ENCODE peak calls at places on chromosomes 13 and 19, in six cellular contexts. K is A549, P is IMR-90, X is GM12878, B is K562, M is HepG2. E is an unnamed sample.

GRCh38 chr19:48632692-48633147 is 4.5 kb downstream of the DBP start:
- DNase-seq in P (peak), K (no peak), M (no peak), B (peak), X (no peak), E (no peak)

GRCh38 chr13:48156466-48156865 is 61.6 kb upstream of the MED4 start:
- DNase-seq in K (no peak), X (no peak), B (peak), M (no peak), P (no peak), E (no peak)

GRCh38 chr19:38070573-38070972 is 153.4 kb downstream of the DPF1 start:
- DNase-seq in K (peak), B (peak), P (peak), X (no peak), M (no peak), E (no peak)

GRCh38 chr13:112760440-112760839 is 70.6 kb downstream of the ATP11A start:
- DNase-seq in X (no peak), K (no peak), M (no peak), B (no peak), P (peak), E (no peak)

GRCh38 chr13:23615677-23616076 is 45.5 kb downstream of the TNFRSF19 start:
- DNase-seq in P (no peak), M (peak), B (no peak), K (no peak), X (no peak), E (no peak)

GRCh38 chr13:110108348-110109139 is 198.4 kb downstream of the COL4A1 start:
- DNase-seq in P (peak), M (peak), X (no peak), B (peak), K (peak), E (peak)

GRCh38 chr19:54462713-54463530 is 656 bp downstream of the LENG9 start:
- DNase-seq in B (no peak), X (no peak), P (peak), M (peak), K (peak), E (no peak)

GRCh38 chr13:54950546-54950945 is 1921.9 kb downstream of the OLFM4 start:
- DNase-seq in K (no peak), P (no peak), B (no peak), X (no peak), M (no peak), E (no peak)

GRCh38 chr19:56840452-56841193 is at the start of the genes PEG3 and ZIM2:
- DNase-seq in M (peak), X (no peak), P (no peak), K (no peak), B (no peak), E (no peak)

GRCh38 chr19:8150998-8151397 is 1.6 kb upstream of the FBN3 start:
- DNase-seq in K (no peak), P (no peak), B (no peak), M (no peak), X (no peak), E (no peak)

GRCh38 chr13:53357582-53357981 is 329.0 kb downstream of the OLFM4 start:
- DNase-seq in M (no peak), B (no peak), X (no peak), K (no peak), P (no peak), E (no peak)

GRCh38 chr19:27824108-27824507 is 1388.8 kb downstream of the UQCRFS1 start:
- DNase-seq in P (no peak), K (no peak), B (no peak), M (no peak), X (no peak), E (no peak)

GRCh38 chr19:41449079-41449864 is 6.3 kb downstream of the ERICH4 start:
- DNase-seq in K (peak), X (no peak), P (peak), M (peak), B (peak), E (peak)

GRCh38 chr19:40718774-40719391 is 2.0 kb downstream of the ITPKC start:
- DNase-seq in X (peak), K (peak), P (peak), M (peak), B (peak), E (no peak)

GRCh38 chr13:77952737-77953136 is 34.1 kb upstream of the EDNRB start:
- DNase-seq in K (no peak), B (no peak), P (no peak), X (no peak), M (no peak), E (no peak)

GRCh38 chr19:16301999-16302694 is 22.5 kb upstream of the KLF2 start:
- DNase-seq in X (no peak), K (peak), P (peak), M (no peak), B (no peak), E (no peak)

GRCh38 chr19:18895038-18895827 is 725 bp downstream of the CERS1 start:
- DNase-seq in X (no peak), K (peak), P (no peak), B (peak), M (peak), E (peak)

GRCh38 chr13:43728411-43728810 is 58.4 kb downstream of the ENOX1 start:
- DNase-seq in M (no peak), P (no peak), X (no peak), B (no peak), K (no peak), E (no peak)

GRCh38 chr19:3284759-3285646 is 60.5 kb downstream of the CELF5 start:
- DNase-seq in X (no peak), M (peak), B (peak), K (peak), P (peak), E (peak)

DNA sequence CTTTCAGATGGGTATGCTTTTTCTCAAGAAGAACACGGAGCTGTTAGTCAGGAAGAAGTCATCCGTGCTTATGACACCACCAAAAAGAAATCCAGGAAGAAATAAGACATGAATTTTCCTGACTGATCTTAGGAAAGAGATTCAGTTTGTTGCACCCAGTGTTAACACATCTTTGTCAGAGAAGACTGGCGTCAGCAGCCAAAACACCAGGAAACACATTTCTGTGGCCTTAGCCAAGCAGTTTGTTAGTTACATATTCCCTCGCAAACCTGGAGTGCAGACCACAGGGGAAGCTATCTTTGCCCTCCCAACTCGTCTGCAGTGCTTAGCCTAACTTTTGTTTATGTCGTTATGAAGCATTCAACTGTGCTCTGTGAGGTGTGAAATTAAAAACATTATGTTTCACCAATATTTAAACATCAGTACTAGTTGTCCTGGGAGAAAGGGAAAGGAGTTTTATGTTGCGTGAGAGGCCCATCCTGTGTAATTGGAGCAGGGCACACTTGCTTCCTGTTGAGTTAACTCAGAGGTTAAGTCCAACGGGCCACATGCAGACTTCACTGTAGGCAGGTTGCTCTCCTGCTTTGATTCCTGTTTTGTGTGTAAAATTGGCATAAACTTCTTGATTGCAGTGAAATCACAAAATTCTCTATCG is 31.8 kb downstream of the SHISA2 start:
- DNase-seq in X (no peak), M (no peak), K (no peak), P (peak), B (no peak), E (no peak)
- TF ChIP-seq BHLHE40 in X (no peak), M (no peak), K (no peak), P (no peak), B (no peak), E (no peak)

GRCh38 chr19:10110972-10111317 is 548 bp upstream of the P2RY11 start:
- DNase-seq in P (no peak), X (no peak), K (no peak), B (no peak), M (no peak), E (no peak)

GRCh38 chr19:10111405-10111811 is at the start of gene P2RY11:
- DNase-seq in B (peak), X (peak), K (no peak), M (no peak), P (no peak), E (no peak)

GRCh38 chr19:10112895-10113591 is 1.6 kb downstream of the P2RY11 start:
- DNase-seq in K (peak), X (no peak), B (peak), M (peak), P (no peak), E (peak)

GRCh38 chr19:10113592-10113963 is 2.1 kb downstream of the P2RY11 start:
- DNase-seq in P (no peak), X (no peak), B (peak), M (no peak), K (no peak), E (no peak)

DNA sequence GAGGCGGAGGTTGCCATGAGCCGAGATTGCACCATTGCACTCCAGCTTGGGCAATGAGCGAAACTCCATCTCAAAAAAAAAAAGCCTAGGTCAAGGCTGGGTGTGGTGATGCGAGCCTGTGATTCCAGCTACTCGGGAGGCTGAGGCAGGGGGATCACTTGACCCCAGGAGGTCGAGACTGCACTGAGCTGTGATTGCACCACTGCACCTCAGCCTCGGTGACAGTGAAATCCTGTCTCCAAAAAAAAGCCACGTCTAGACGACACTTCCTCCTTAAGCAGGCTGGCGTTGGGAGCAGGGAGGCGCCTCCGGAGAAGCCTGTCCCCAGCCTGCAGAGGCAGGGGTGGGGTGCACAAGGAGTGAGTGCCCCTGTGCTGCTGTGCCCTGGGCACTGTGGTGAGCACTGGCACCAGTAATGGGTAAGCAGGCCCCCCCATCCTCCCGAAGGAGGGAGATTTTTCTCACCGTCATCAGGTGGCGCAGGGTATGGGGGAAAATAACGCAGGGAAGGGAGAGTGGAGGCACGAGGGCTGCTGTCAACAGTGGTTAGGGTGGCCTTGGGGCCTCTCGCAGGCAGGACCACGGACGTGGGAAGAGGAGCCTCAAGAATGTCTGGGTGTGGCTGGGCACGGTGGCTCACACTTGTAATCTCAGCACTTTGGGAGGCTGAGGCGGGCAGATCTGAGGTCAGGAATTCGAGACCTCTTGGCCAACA is 701 bp downstream of the P2RY11 start:
- DNase-seq in P (no peak), K (peak), X (no peak), B (peak), M (no peak), E (no peak)
- TF ChIP-seq BHLHE40 in P (no peak), K (no peak), X (peak), B (no peak), M (no peak), E (no peak)

GRCh38 chr19:14089662-14090508 is 666 bp downstream of the SAMD1 start:
- DNase-seq in K (peak), X (no peak), M (no peak), B (peak), P (peak), E (peak)
- TF ChIP-seq BHLHE40 in K (no peak), X (peak), M (no peak), B (peak), P (no peak), E (no peak)

DNA sequence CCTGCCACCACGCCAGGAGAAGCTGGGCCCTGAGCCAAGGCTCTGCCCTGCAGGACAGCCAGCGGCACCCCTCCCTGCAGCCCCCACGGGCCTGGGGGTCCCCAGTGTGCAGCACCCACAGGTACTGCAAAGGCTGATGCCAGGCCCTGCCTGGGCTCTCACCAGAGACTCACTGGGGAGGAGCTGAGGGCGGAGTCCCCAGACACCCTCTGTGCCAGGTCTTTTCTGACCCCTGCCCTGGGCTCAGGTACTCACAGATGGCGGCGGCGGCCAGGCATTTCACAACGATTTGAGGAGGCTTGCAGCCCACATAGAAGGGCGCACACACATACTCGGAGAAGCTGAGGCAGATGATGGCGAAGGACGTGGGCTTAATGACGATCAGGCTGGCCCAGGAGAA is 5.7 kb downstream of the SLC7A9 start:
- DNase-seq in P (no peak), K (no peak), B (no peak), M (no peak), X (no peak), E (no peak)
- TF ChIP-seq BHLHE40 in P (no peak), K (no peak), B (no peak), M (no peak), X (no peak), E (no peak)

GRCh38 chr19:6359942-6360341 is 1.4 kb upstream of the CLPP start:
- DNase-seq in M (no peak), B (no peak), X (no peak), P (no peak), K (no peak), E (no peak)
- TF ChIP-seq BHLHE40 in M (no peak), B (no peak), X (no peak), P (no peak), K (no peak), E (no peak)

GRCh38 chr19:35375505-35376307 is 4.8 kb downstream of the GPR42 start:
- DNase-seq in X (no peak), P (no peak), K (no peak), B (no peak), M (no peak), E (no peak)
- TF ChIP-seq BHLHE40 in X (no peak), P (no peak), K (no peak), B (no peak), M (no peak), E (no peak)

GRCh38 chr13:81021284-81021683 is 680.4 kb upstream of the SPRY2 start:
- DNase-seq in B (no peak), M (peak), X (no peak), K (no peak), P (no peak), E (no peak)
- TF ChIP-seq BHLHE40 in B (no peak), M (no peak), X (no peak), K (no peak), P (no peak), E (no peak)

GRCh38 chr13:51538626-51539179 is 45.6 kb upstream of the WDFY2 start:
- DNase-seq in X (no peak), P (no peak), K (no peak), B (no peak), M (no peak), E (no peak)

GRCh38 chr13:51532736-51533197 is 51.5 kb upstream of the WDFY2 start:
- DNase-seq in M (no peak), X (no peak), B (no peak), K (no peak), P (no peak), E (no peak)

GRCh38 chr13:51539887-51540286 is 44.4 kb upstream of the WDFY2 start:
- DNase-seq in B (no peak), M (no peak), X (no peak), P (peak), K (no peak), E (no peak)

DNA sequence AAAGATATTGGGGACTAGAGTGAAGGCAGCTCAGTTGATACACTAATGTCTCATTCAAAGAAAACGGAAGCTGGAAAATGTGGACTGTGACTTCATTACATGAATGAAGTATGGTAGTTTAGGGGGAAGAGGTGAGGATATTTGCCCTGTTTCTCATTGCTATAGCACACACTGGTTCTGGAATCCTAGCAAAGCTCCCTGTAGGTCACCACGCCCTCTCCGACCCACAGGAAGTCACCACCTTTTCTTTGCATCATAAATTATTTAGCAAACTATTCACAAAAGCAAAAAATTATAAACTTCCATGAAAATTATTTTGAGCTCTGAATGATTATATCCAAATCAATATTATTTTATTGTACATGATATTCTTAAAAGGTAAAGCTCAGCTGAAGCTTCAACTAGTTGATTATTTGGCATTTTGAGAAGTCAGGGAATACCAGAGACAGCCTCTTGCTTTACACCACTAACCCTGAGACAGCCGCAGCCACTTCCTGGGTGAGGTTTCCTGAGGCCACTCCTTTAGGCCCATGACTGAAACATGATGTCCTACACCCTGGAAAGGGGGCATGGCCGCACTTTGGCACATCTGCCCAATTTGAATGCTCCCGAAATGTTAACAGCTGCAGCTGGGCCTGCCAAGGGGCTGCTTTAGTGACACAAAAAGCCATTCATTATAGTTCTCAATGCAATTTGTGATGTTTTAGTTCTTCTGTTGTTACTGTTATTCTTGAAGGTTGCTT is 50.0 kb upstream of the WDFY2 start:
- DNase-seq in X (no peak), M (no peak), B (no peak), P (no peak), K (no peak), E (no peak)
- TF ChIP-seq BHLHE40 in X (no peak), M (no peak), B (no peak), P (no peak), K (no peak), E (no peak)